ENCODE peak calls at places on chromosomes 6 and 20, in nine cellular contexts. One of them, this sample, is unnamed.

GRCh38 chr20:31719644-31720485 is 2.8 kb downstream of the BCL2L1 start:
- DNase-seq in BJ: no peak
- DNase-seq in AG10803: peak; percentile 43
- DNase-seq in tibial artery: peak; percentile 72
- DNase-seq in Caco-2: peak; percentile 100
- DNase-seq in pancreas: no peak
- DNase-seq in fibroblast of the aortic adventitia: peak; percentile 59
- DNase-seq in heart left ventricle: no peak
- DNase-seq in transverse colon: peak; percentile 42
- DNase-seq in this sample: peak; percentile 89

GRCh38 chr20:13261460-13262301 is 40.6 kb downstream of the ISM1 start:
- DNase-seq in pancreas: peak; percentile 77
- DNase-seq in fibroblast of the aortic adventitia: peak; percentile 58
- DNase-seq in heart left ventricle: peak; percentile 37
- DNase-seq in Caco-2: peak; percentile 76
- DNase-seq in tibial artery: no peak
- DNase-seq in AG10803: peak; percentile 51
- DNase-seq in BJ: no peak
- DNase-seq in transverse colon: peak; percentile 39
- DNase-seq in this sample: no peak

GRCh38 chr20:58188496-58188895 is 40.0 kb downstream of the ANKRD60 start:
- DNase-seq in Caco-2: no peak
- DNase-seq in heart left ventricle: no peak
- DNase-seq in tibial artery: no peak
- DNase-seq in fibroblast of the aortic adventitia: no peak
- DNase-seq in AG10803: no peak
- DNase-seq in BJ: no peak
- DNase-seq in pancreas: no peak
- DNase-seq in transverse colon: no peak
- DNase-seq in this sample: no peak

GRCh38 chr6:166940643-166941068 is 15.7 kb downstream of the RNASET2 start:
- DNase-seq in pancreas: no peak
- DNase-seq in tibial artery: no peak
- DNase-seq in heart left ventricle: no peak
- DNase-seq in BJ: no peak
- DNase-seq in Caco-2: no peak
- DNase-seq in AG10803: no peak
- DNase-seq in fibroblast of the aortic adventitia: no peak
- DNase-seq in transverse colon: no peak
- DNase-seq in this sample: no peak

GRCh38 chr6:167329014-167329413 is 4.1 kb downstream of the TTLL2 start:
- DNase-seq in Caco-2: no peak
- DNase-seq in tibial artery: no peak
- DNase-seq in transverse colon: no peak
- DNase-seq in heart left ventricle: no peak
- DNase-seq in AG10803: no peak
- DNase-seq in fibroblast of the aortic adventitia: no peak
- DNase-seq in pancreas: no peak
- DNase-seq in BJ: no peak
- DNase-seq in this sample: no peak

GRCh38 chr20:46202758-46203509 is 84.8 kb downstream of the CD40 start:
- DNase-seq in Caco-2: no peak
- DNase-seq in tibial artery: no peak
- DNase-seq in heart left ventricle: no peak
- DNase-seq in AG10803: no peak
- DNase-seq in pancreas: no peak
- DNase-seq in BJ: no peak
- DNase-seq in fibroblast of the aortic adventitia: peak; percentile 11
- DNase-seq in transverse colon: no peak
- DNase-seq in this sample: no peak

GRCh38 chr20:17494201-17494600 is 37.0 kb downstream of the BFSP1 start:
- DNase-seq in AG10803: no peak
- DNase-seq in heart left ventricle: no peak
- DNase-seq in fibroblast of the aortic adventitia: no peak
- DNase-seq in Caco-2: no peak
- DNase-seq in pancreas: no peak
- DNase-seq in transverse colon: no peak
- DNase-seq in BJ: no peak
- DNase-seq in tibial artery: no peak
- DNase-seq in this sample: no peak

GRCh38 chr6:170031096-170031471 is 259.8 kb downstream of the DLL1 start:
- DNase-seq in heart left ventricle: no peak
- DNase-seq in transverse colon: peak; percentile 38
- DNase-seq in Caco-2: no peak
- DNase-seq in pancreas: peak; percentile 72
- DNase-seq in AG10803: peak; percentile 11
- DNase-seq in BJ: no peak
- DNase-seq in tibial artery: no peak
- DNase-seq in fibroblast of the aortic adventitia: no peak
- DNase-seq in this sample: peak; percentile 36

GRCh38 chr6:127266892-127267741 is 453 bp downstream of the RNF146 start:
- DNase-seq in transverse colon: peak; percentile 56
- DNase-seq in Caco-2: peak; percentile 67
- DNase-seq in tibial artery: peak; percentile 78
- DNase-seq in AG10803: peak; percentile 49
- DNase-seq in BJ: no peak
- DNase-seq in fibroblast of the aortic adventitia: peak; percentile 46
- DNase-seq in heart left ventricle: peak; percentile 59
- DNase-seq in pancreas: peak; percentile 56
- DNase-seq in this sample: no peak

GRCh38 chr6:169250660-169251059 is 3.0 kb downstream of the THBS2 start:
- DNase-seq in tibial artery: peak; percentile 85
- DNase-seq in fibroblast of the aortic adventitia: peak; percentile 87
- DNase-seq in transverse colon: no peak
- DNase-seq in heart left ventricle: no peak
- DNase-seq in BJ: peak; percentile 58
- DNase-seq in Caco-2: peak; percentile 33
- DNase-seq in AG10803: peak; percentile 88
- DNase-seq in pancreas: no peak
- DNase-seq in this sample: no peak

GRCh38 chr6:35804996-35805736 is at the start of gene LHFPL5:
- DNase-seq in transverse colon: peak; percentile 34
- DNase-seq in fibroblast of the aortic adventitia: no peak
- DNase-seq in AG10803: no peak
- DNase-seq in pancreas: peak; percentile 67
- DNase-seq in tibial artery: no peak
- DNase-seq in BJ: no peak
- DNase-seq in Caco-2: no peak
- DNase-seq in heart left ventricle: peak; percentile 22
- DNase-seq in this sample: no peak

GRCh38 chr6:105892577-105893262 is 193.4 kb upstream of the PRDM1 start:
- DNase-seq in pancreas: peak; percentile 45
- DNase-seq in Caco-2: no peak
- DNase-seq in heart left ventricle: no peak
- DNase-seq in fibroblast of the aortic adventitia: no peak
- DNase-seq in BJ: no peak
- DNase-seq in AG10803: no peak
- DNase-seq in transverse colon: peak; percentile 58
- DNase-seq in tibial artery: no peak
- DNase-seq in this sample: no peak

GRCh38 chr6:34357937-34358336 is 34.5 kb downstream of the NUDT3 start:
- DNase-seq in BJ: no peak
- DNase-seq in transverse colon: no peak
- DNase-seq in fibroblast of the aortic adventitia: no peak
- DNase-seq in tibial artery: no peak
- DNase-seq in Caco-2: no peak
- DNase-seq in pancreas: no peak
- DNase-seq in AG10803: no peak
- DNase-seq in heart left ventricle: no peak
- DNase-seq in this sample: no peak

GRCh38 chr6:1279065-1279464 is 32.8 kb upstream of the FOXQ1 start:
- DNase-seq in heart left ventricle: no peak
- DNase-seq in pancreas: no peak
- DNase-seq in transverse colon: no peak
- DNase-seq in Caco-2: no peak
- DNase-seq in tibial artery: no peak
- DNase-seq in AG10803: no peak
- DNase-seq in fibroblast of the aortic adventitia: no peak
- DNase-seq in BJ: no peak
- DNase-seq in this sample: no peak

GRCh38 chr6:129860901-129861665 is at the start of gene TMEM244:
- DNase-seq in pancreas: no peak
- DNase-seq in heart left ventricle: no peak
- DNase-seq in tibial artery: no peak
- DNase-seq in transverse colon: no peak
- DNase-seq in fibroblast of the aortic adventitia: peak; percentile 63
- DNase-seq in Caco-2: no peak
- DNase-seq in AG10803: peak; percentile 93
- DNase-seq in BJ: peak; percentile 76
- DNase-seq in this sample: no peak

GRCh38 chr20:51960004-51960403 is 157.7 kb upstream of the SALL4 start:
- DNase-seq in pancreas: no peak
- DNase-seq in heart left ventricle: no peak
- DNase-seq in Caco-2: peak; percentile 13
- DNase-seq in tibial artery: no peak
- DNase-seq in transverse colon: no peak
- DNase-seq in AG10803: no peak
- DNase-seq in fibroblast of the aortic adventitia: no peak
- DNase-seq in BJ: no peak
- DNase-seq in this sample: peak; percentile 38

GRCh38 chr20:24697411-24697810 is 228.0 kb downstream of the SYNDIG1 start:
- DNase-seq in transverse colon: no peak
- DNase-seq in Caco-2: no peak
- DNase-seq in fibroblast of the aortic adventitia: no peak
- DNase-seq in pancreas: no peak
- DNase-seq in BJ: no peak
- DNase-seq in AG10803: no peak
- DNase-seq in heart left ventricle: no peak
- DNase-seq in tibial artery: no peak
- DNase-seq in this sample: no peak

GRCh38 chr6:82348130-82348529 is 15.5 kb upstream of the TPBG start:
- DNase-seq in transverse colon: no peak
- DNase-seq in pancreas: no peak
- DNase-seq in heart left ventricle: no peak
- DNase-seq in tibial artery: no peak
- DNase-seq in fibroblast of the aortic adventitia: no peak
- DNase-seq in Caco-2: no peak
- DNase-seq in BJ: no peak
- DNase-seq in AG10803: no peak
- DNase-seq in this sample: no peak
- TF ChIP-seq CTCF in transverse colon: no peak
- TF ChIP-seq CTCF in pancreas: no peak
- TF ChIP-seq CTCF in heart left ventricle: no peak
- TF ChIP-seq CTCF in tibial artery: no peak
- TF ChIP-seq CTCF in fibroblast of the aortic adventitia: no peak
- TF ChIP-seq CTCF in Caco-2: no peak
- TF ChIP-seq CTCF in BJ: no peak
- TF ChIP-seq CTCF in AG10803: no peak
- TF ChIP-seq CTCF in this sample: peak; percentile 38

GRCh38 chr6:44333273-44333919 is 9.1 kb upstream of the SPATS1 start:
- DNase-seq in transverse colon: no peak
- DNase-seq in fibroblast of the aortic adventitia: no peak
- DNase-seq in tibial artery: no peak
- DNase-seq in pancreas: no peak
- DNase-seq in BJ: no peak
- DNase-seq in heart left ventricle: no peak
- DNase-seq in AG10803: no peak
- DNase-seq in Caco-2: no peak
- DNase-seq in this sample: no peak
- H3K4me3 ChIP-seq in transverse colon: no peak overlapping the region
- H3K4me3 ChIP-seq in fibroblast of the aortic adventitia: no peak overlapping the region
- H3K4me3 ChIP-seq in tibial artery: no peak overlapping the region
- H3K4me3 ChIP-seq in pancreas: no peak overlapping the region
- H3K4me3 ChIP-seq in BJ: no peak overlapping the region
- H3K4me3 ChIP-seq in heart left ventricle: no peak overlapping the region
- H3K4me3 ChIP-seq in AG10803: no peak overlapping the region
- H3K4me3 ChIP-seq in Caco-2: no peak overlapping the region
- H3K4me3 ChIP-seq in this sample: no peak overlapping the region

DNA sequence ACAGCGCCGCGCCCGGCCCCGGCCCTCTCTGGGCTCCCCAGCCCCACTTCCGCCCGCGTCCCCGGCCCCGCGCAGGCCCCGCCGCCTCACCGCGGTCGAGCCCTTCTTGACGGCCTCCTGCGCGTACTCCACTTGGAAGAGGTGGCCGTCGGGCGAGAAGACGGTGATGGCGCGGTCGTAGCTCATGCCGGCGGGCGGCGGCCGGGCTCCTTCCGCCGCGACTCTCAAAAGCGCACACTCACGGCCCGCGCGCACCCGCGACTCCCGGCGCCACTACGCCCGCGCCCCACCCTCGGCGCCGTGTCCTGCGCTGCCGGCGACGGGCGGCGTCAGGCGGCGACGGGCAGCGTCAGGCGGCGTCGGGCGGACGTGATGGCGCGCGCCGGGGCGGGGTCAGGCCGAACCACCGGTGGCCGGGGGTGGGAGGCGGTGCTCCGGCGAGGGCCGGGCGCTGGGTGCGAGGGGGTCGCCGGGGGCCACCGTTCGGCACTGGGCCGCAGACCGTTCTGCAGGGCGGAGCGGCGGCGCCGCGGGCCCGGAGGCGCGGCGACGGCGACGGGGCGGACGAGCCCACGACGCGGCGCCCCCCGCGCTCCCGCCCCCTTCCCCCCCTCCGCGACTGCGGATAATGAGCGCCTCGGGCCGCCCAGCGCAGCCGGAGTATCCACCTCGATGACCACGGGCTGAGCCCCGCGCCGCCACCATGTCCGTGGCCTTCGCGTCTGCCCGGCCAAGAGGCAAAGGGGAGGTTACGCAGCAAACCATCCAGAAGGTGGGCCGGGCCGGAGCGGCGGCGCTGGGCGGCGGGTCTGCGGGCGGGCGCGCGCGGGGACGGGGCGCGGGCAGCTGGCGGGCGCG is at the start of the genes PSMA7 and SS18L1:
- DNase-seq in transverse colon: peak; percentile 89
- DNase-seq in fibroblast of the aortic adventitia: peak; percentile 78
- DNase-seq in BJ: no peak
- DNase-seq in AG10803: peak; percentile 89
- DNase-seq in Caco-2: peak; percentile 93
- DNase-seq in heart left ventricle: peak; percentile 91
- DNase-seq in pancreas: peak; percentile 86
- DNase-seq in tibial artery: peak; percentile 91
- DNase-seq in this sample: no peak
- TF ChIP-seq CTCF in transverse colon: no peak
- TF ChIP-seq CTCF in fibroblast of the aortic adventitia: no peak
- TF ChIP-seq CTCF in BJ: no peak
- TF ChIP-seq CTCF in AG10803: no peak
- TF ChIP-seq CTCF in Caco-2: no peak
- TF ChIP-seq CTCF in heart left ventricle: no peak
- TF ChIP-seq CTCF in pancreas: no peak
- TF ChIP-seq CTCF in tibial artery: no peak
- TF ChIP-seq CTCF in this sample: no peak

DNA sequence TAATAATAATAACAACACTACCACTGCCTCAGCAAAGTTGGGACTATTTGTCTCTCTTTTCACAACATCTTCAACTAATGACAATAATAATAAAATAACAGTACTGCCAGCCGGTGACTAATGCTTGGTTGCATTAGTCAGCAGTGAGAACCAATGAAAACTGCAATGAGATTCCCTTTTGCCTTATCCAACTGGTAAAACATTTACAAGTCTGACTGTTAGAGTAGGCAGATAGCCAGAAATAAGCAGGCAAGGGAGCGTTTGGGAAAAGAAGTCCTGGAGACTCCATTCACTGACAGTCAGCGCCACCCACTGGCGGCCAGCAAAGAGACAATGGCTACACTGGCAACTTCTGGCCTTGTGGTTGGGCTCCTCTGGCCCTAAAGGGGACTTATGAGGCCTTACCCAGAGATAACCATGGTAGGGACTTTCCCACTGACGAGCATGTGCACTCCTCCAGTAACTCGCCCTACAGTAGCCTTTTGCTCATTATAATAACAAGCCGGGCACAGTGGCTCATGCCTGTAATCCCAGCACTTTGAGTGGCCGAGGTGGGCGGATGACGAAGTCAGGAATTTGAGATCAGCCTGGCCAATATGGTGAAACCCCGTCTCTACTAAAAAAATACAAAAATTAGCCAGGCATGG is 3.4 kb upstream of the NSFL1C start:
- DNase-seq in transverse colon: peak; percentile 87
- DNase-seq in heart left ventricle: peak; percentile 74
- DNase-seq in Caco-2: peak; percentile 90
- DNase-seq in tibial artery: peak; percentile 90
- DNase-seq in pancreas: peak; percentile 95
- DNase-seq in BJ: peak; percentile 99
- DNase-seq in fibroblast of the aortic adventitia: peak; percentile 99
- DNase-seq in AG10803: peak; percentile 99
- DNase-seq in this sample: peak; percentile 99
- H3K4me3 ChIP-seq in transverse colon: no peak overlapping the region
- H3K4me3 ChIP-seq in heart left ventricle: no peak overlapping the region
- H3K4me3 ChIP-seq in Caco-2: no peak overlapping the region
- H3K4me3 ChIP-seq in tibial artery: no peak overlapping the region
- H3K4me3 ChIP-seq in pancreas: no peak overlapping the region
- H3K4me3 ChIP-seq in BJ: no peak overlapping the region
- H3K4me3 ChIP-seq in fibroblast of the aortic adventitia: no peak overlapping the region
- H3K4me3 ChIP-seq in AG10803: no peak overlapping the region
- H3K4me3 ChIP-seq in this sample: no peak overlapping the region